ENCODE peak calls at places on chromosomes 3 and 15, in seven cellular contexts. A is CD8-positive, alpha-beta T cell; U is astrocyte; S is adrenal gland; E is RWPE1; M is aorta; K is H9. Z is an unnamed sample.
A peak's percentile ranks its signal among the peaks of the same experiment; 100 is the strongest.

GRCh38 chr3:189270248-189270832 is 98.6 kb downstream of the TPRG1 start:
- DNase-seq in A (no peak), U (peak; percentile 77), S (peak; percentile 81), E (peak; percentile 58), M (peak; percentile 80), K (peak; percentile 78), Z (no peak)

GRCh38 chr15:45326776-45327175 is 51.6 kb downstream of the GATM start:
- DNase-seq in A (no peak), U (no peak), S (no peak), E (no peak), M (no peak), K (no peak), Z (no peak)

GRCh38 chr3:150349314-150350097 is 58.6 kb upstream of the TSC22D2 start:
- DNase-seq in A (no peak), U (no peak), S (no peak), E (no peak), M (peak; percentile 78), K (no peak), Z (peak; percentile 58)

GRCh38 chr3:184538600-184539431 is 22.8 kb upstream of the EPHB3 start:
- DNase-seq in A (no peak), U (no peak), S (peak; percentile 39), E (no peak), M (peak; percentile 42), K (peak; percentile 44), Z (no peak)

GRCh38 chr15:90902996-90903732 is at the start of gene MAN2A2:
- DNase-seq in A (peak; percentile 67), U (peak; percentile 36), S (peak; percentile 85), E (peak; percentile 56), M (peak; percentile 90), K (no peak), Z (peak; percentile 94)

GRCh38 chr15:51765751-51766150 is 14.4 kb downstream of the TMOD2 start:
- DNase-seq in A (no peak), U (no peak), S (no peak), E (no peak), M (no peak), K (no peak), Z (no peak)

GRCh38 chr3:179807588-179807987 is 154.7 kb downstream of the USP13 start:
- DNase-seq in A (no peak), U (no peak), S (no peak), E (no peak), M (no peak), K (no peak), Z (peak; percentile 65)

GRCh38 chr3:125057186-125057850 is 1.5 kb upstream of the HEG1 start:
- DNase-seq in A (no peak), U (peak; percentile 84), S (peak; percentile 62), E (peak; percentile 78), M (no peak), K (no peak), Z (no peak)

GRCh38 chr15:51038258-51039042 is 56.3 kb downstream of the TNFAIP8L3 start:
- DNase-seq in A (no peak), U (no peak), S (no peak), E (no peak), M (no peak), K (no peak), Z (no peak)

GRCh38 chr15:25408929-25409328 is 29.9 kb downstream of the UBE3A start:
- DNase-seq in A (no peak), U (no peak), S (no peak), E (no peak), M (no peak), K (no peak), Z (no peak)

GRCh38 chr15:25406846-25407245 is 32.0 kb downstream of the UBE3A start:
- DNase-seq in A (no peak), U (no peak), S (no peak), E (no peak), M (no peak), K (no peak), Z (no peak)

GRCh38 chr15:25407950-25408349 is 30.9 kb downstream of the UBE3A start:
- DNase-seq in A (no peak), U (no peak), S (no peak), E (no peak), M (no peak), K (no peak), Z (no peak)

GRCh38 chr15:25410649-25411048 is 28.2 kb downstream of the UBE3A start:
- DNase-seq in A (no peak), U (no peak), S (no peak), E (no peak), M (no peak), K (no peak), Z (no peak)

DNA sequence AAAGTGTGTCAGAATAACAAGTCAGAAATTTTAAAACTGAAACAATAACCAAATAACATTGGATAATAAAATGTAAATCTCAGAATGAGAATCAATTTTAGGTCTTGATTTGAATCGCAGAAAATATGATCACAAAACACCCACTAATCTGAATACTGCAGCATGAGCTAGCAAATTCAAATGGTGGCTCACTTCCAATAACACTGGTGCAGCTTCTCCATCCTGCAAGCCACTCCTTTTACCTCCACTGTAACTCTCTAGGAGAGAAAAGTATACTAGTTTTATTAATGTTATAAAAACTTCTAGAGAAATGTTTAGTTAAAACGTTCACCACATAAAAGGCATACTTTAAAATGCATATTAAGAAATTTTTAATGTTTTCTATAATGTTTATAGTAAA is 30.4 kb downstream of the UBE3A start:
- DNase-seq in A (no peak), U (peak; percentile 17), S (no peak), E (no peak), M (no peak), K (no peak), Z (no peak)
- H3K27ac ChIP-seq in A (no peak overlapping the region), U (no peak overlapping the region), S (no peak overlapping the region), E (no peak overlapping the region), M (no peak overlapping the region), K (no peak overlapping the region), Z (no peak overlapping the region)

GRCh38 chr3:32290619-32291018 is 52.1 kb downstream of the CMTM8 start:
- DNase-seq in A (no peak), U (no peak), S (no peak), E (no peak), M (no peak), K (no peak), Z (no peak)
- H3K27ac ChIP-seq in A (no peak overlapping the region), U (no peak overlapping the region), S (no peak overlapping the region), E (no peak overlapping the region), M (no peak overlapping the region), K (no peak overlapping the region), Z (no peak overlapping the region)

GRCh38 chr3:115381931-115382330 is 234.8 kb upstream of the ZBTB20 start:
- DNase-seq in A (no peak), U (no peak), S (no peak), E (no peak), M (no peak), K (no peak), Z (no peak)
- H3K27ac ChIP-seq in A (no peak overlapping the region), U (peak overlapping the region; percentile 54), S (no peak overlapping the region), E (no peak overlapping the region), M (no peak overlapping the region), K (no peak overlapping the region), Z (no peak overlapping the region)

GRCh38 chr15:75751116-75751875 is 38.6 kb upstream of the CSPG4 start:
- DNase-seq in A (no peak), U (no peak), S (no peak), E (no peak), M (peak; percentile 28), K (no peak), Z (no peak)
- H3K27ac ChIP-seq in A (no peak overlapping the region), U (no peak overlapping the region), S (no peak overlapping the region), E (no peak overlapping the region), M (no peak overlapping the region), K (no peak overlapping the region), Z (no peak overlapping the region)

GRCh38 chr3:62098646-62099365 is 274.5 kb downstream of the FEZF2 start:
- DNase-seq in A (no peak), U (peak; percentile 19), S (no peak), E (no peak), M (no peak), K (no peak), Z (no peak)
- H3K27ac ChIP-seq in A (no peak overlapping the region), U (no peak overlapping the region), S (no peak overlapping the region), E (no peak overlapping the region), M (no peak overlapping the region), K (no peak overlapping the region), Z (no peak overlapping the region)

Z was measured in upper lobe of left lung.